ENCODE peak calls at places on chromosomes 12 and 14, in seven cellular contexts. One of them, this sample, is unnamed.

GRCh38 chr12:49008943-49009342 is 9.6 kb downstream of the PRKAG1 start:
- DNase-seq in cardiac fibroblast: no peak
- DNase-seq in uterus: no peak
- DNase-seq in astrocyte of the cerebellum: no peak
- DNase-seq in AG09309: no peak
- DNase-seq in GM12865: no peak
- DNase-seq in neural progenitor cell: no peak
- DNase-seq in this sample: no peak

GRCh38 chr14:68473794-68474193 is 319.1 kb downstream of the ZFP36L1 start:
- DNase-seq in cardiac fibroblast: peak
- DNase-seq in uterus: no peak
- DNase-seq in astrocyte of the cerebellum: no peak
- DNase-seq in AG09309: no peak
- DNase-seq in GM12865: peak
- DNase-seq in neural progenitor cell: no peak
- DNase-seq in this sample: no peak

GRCh38 chr12:121050725-121051124 is 11.7 kb upstream of the OASL start:
- DNase-seq in cardiac fibroblast: peak
- DNase-seq in uterus: no peak
- DNase-seq in astrocyte of the cerebellum: no peak
- DNase-seq in AG09309: no peak
- DNase-seq in GM12865: no peak
- DNase-seq in neural progenitor cell: no peak
- DNase-seq in this sample: no peak

GRCh38 chr12:102496571-102496970 is 16.2 kb upstream of the IGF1 start:
- DNase-seq in cardiac fibroblast: no peak
- DNase-seq in uterus: no peak
- DNase-seq in astrocyte of the cerebellum: no peak
- DNase-seq in AG09309: peak
- DNase-seq in GM12865: no peak
- DNase-seq in neural progenitor cell: no peak
- DNase-seq in this sample: no peak

GRCh38 chr12:52261211-52261484 is 13.3 kb upstream of the KRT86 start:
- DNase-seq in cardiac fibroblast: no peak
- DNase-seq in uterus: no peak
- DNase-seq in astrocyte of the cerebellum: no peak
- DNase-seq in AG09309: no peak
- DNase-seq in GM12865: no peak
- DNase-seq in neural progenitor cell: no peak
- DNase-seq in this sample: no peak

GRCh38 chr14:104680056-104680805 is 9.2 kb upstream of the INF2 start:
- DNase-seq in cardiac fibroblast: peak
- DNase-seq in uterus: peak
- DNase-seq in astrocyte of the cerebellum: no peak
- DNase-seq in AG09309: peak
- DNase-seq in GM12865: no peak
- DNase-seq in neural progenitor cell: no peak
- DNase-seq in this sample: no peak

GRCh38 chr12:121966959-121967358 is 48.6 kb downstream of the CFAP251 start:
- DNase-seq in cardiac fibroblast: no peak
- DNase-seq in uterus: no peak
- DNase-seq in astrocyte of the cerebellum: no peak
- DNase-seq in AG09309: no peak
- DNase-seq in GM12865: no peak
- DNase-seq in neural progenitor cell: no peak
- DNase-seq in this sample: no peak

GRCh38 chr12:77995436-77996167 is 164.9 kb downstream of the NAV3 start:
- DNase-seq in cardiac fibroblast: peak
- DNase-seq in uterus: no peak
- DNase-seq in astrocyte of the cerebellum: peak
- DNase-seq in AG09309: peak
- DNase-seq in GM12865: peak
- DNase-seq in neural progenitor cell: no peak
- DNase-seq in this sample: no peak

GRCh38 chr12:48285751-48286650 is 64.7 kb downstream of the ZNF641 start:
- DNase-seq in cardiac fibroblast: no peak
- DNase-seq in uterus: no peak
- DNase-seq in astrocyte of the cerebellum: no peak
- DNase-seq in AG09309: no peak
- DNase-seq in GM12865: no peak
- DNase-seq in neural progenitor cell: no peak
- DNase-seq in this sample: no peak

GRCh38 chr12:124396544-124397398 is 101.9 kb downstream of the RFLNA start:
- DNase-seq in cardiac fibroblast: no peak
- DNase-seq in uterus: peak
- DNase-seq in astrocyte of the cerebellum: no peak
- DNase-seq in AG09309: no peak
- DNase-seq in GM12865: no peak
- DNase-seq in neural progenitor cell: no peak
- DNase-seq in this sample: no peak

GRCh38 chr14:50045039-50045711 is 71.2 kb downstream of the VCPKMT start:
- DNase-seq in cardiac fibroblast: peak
- DNase-seq in uterus: peak
- DNase-seq in astrocyte of the cerebellum: no peak
- DNase-seq in AG09309: peak
- DNase-seq in GM12865: peak
- DNase-seq in neural progenitor cell: no peak
- DNase-seq in this sample: peak

GRCh38 chr12:3489057-3489456 is 1.9 kb upstream of the PRMT8 start:
- DNase-seq in cardiac fibroblast: peak
- DNase-seq in uterus: no peak
- DNase-seq in astrocyte of the cerebellum: no peak
- DNase-seq in AG09309: peak
- DNase-seq in GM12865: no peak
- DNase-seq in neural progenitor cell: no peak
- DNase-seq in this sample: no peak

GRCh38 chr12:31215521-31216232 is 110.3 kb downstream of the SINHCAF start:
- DNase-seq in cardiac fibroblast: no peak
- DNase-seq in uterus: no peak
- DNase-seq in astrocyte of the cerebellum: no peak
- DNase-seq in AG09309: no peak
- DNase-seq in GM12865: no peak
- DNase-seq in neural progenitor cell: no peak
- DNase-seq in this sample: no peak

GRCh38 chr14:86672071-86672470 is 1142.1 kb downstream of the FLRT2 start:
- DNase-seq in cardiac fibroblast: no peak
- DNase-seq in uterus: no peak
- DNase-seq in astrocyte of the cerebellum: no peak
- DNase-seq in AG09309: no peak
- DNase-seq in GM12865: no peak
- DNase-seq in neural progenitor cell: no peak
- DNase-seq in this sample: no peak

GRCh38 chr12:6613776-6614512 is 6.8 kb upstream of the CHD4 start:
- DNase-seq in cardiac fibroblast: peak
- DNase-seq in uterus: peak
- DNase-seq in astrocyte of the cerebellum: peak
- DNase-seq in AG09309: peak
- DNase-seq in GM12865: peak
- DNase-seq in neural progenitor cell: peak
- DNase-seq in this sample: peak

GRCh38 chr12:116125981-116126566 is 151.4 kb downstream of the MED13L start:
- DNase-seq in cardiac fibroblast: peak
- DNase-seq in uterus: no peak
- DNase-seq in astrocyte of the cerebellum: no peak
- DNase-seq in AG09309: no peak
- DNase-seq in GM12865: no peak
- DNase-seq in neural progenitor cell: peak
- DNase-seq in this sample: no peak
- TF ChIP-seq CTCF in cardiac fibroblast: no peak
- TF ChIP-seq CTCF in uterus: no peak
- TF ChIP-seq CTCF in astrocyte of the cerebellum: no peak
- TF ChIP-seq CTCF in AG09309: no peak
- TF ChIP-seq CTCF in GM12865: no peak
- TF ChIP-seq CTCF in neural progenitor cell: no peak
- TF ChIP-seq CTCF in this sample: no peak

GRCh38 chr12:14769837-14770494 is 33.3 kb downstream of the WBP11 start:
- DNase-seq in cardiac fibroblast: peak
- DNase-seq in uterus: peak
- DNase-seq in astrocyte of the cerebellum: no peak
- DNase-seq in AG09309: peak
- DNase-seq in GM12865: peak
- DNase-seq in neural progenitor cell: peak
- DNase-seq in this sample: peak

GRCh38 chr12:14770495-14771313 is 32.6 kb downstream of the WBP11 start:
- DNase-seq in cardiac fibroblast: peak
- DNase-seq in uterus: peak
- DNase-seq in astrocyte of the cerebellum: peak
- DNase-seq in AG09309: peak
- DNase-seq in GM12865: peak
- DNase-seq in neural progenitor cell: peak
- DNase-seq in this sample: peak

GRCh38 chr12:14768823-14769405 is 34.4 kb downstream of the WBP11 start:
- DNase-seq in cardiac fibroblast: peak
- DNase-seq in uterus: no peak
- DNase-seq in astrocyte of the cerebellum: no peak
- DNase-seq in AG09309: no peak
- DNase-seq in GM12865: peak
- DNase-seq in neural progenitor cell: peak
- DNase-seq in this sample: no peak

GRCh38 chr12:14767617-14768016 is 35.7 kb downstream of the WBP11 start:
- DNase-seq in cardiac fibroblast: no peak
- DNase-seq in uterus: no peak
- DNase-seq in astrocyte of the cerebellum: no peak
- DNase-seq in AG09309: no peak
- DNase-seq in GM12865: no peak
- DNase-seq in neural progenitor cell: no peak
- DNase-seq in this sample: no peak

DNA sequence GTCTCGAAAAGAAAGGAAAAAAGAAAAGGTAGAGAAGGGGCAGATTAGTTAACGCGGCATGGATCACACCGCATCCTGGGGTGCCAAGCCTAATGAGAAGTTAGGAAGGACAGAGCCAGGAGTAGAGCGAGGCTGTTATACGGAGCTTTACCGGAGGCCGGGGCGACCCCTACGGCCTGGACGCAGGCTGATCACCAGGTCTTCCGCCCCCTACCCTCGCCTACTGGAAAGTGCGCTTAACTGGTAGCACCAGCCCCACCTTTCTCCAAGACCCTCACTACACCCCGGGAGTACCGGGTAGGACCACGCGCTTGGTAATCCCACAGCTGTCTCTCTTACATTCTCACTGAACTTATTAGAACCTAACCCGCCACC is 33.8 kb downstream of the WBP11 start:
- DNase-seq in cardiac fibroblast: no peak
- DNase-seq in uterus: peak
- DNase-seq in astrocyte of the cerebellum: no peak
- DNase-seq in AG09309: no peak
- DNase-seq in GM12865: no peak
- DNase-seq in neural progenitor cell: peak
- DNase-seq in this sample: no peak
- TF ChIP-seq CTCF in cardiac fibroblast: peak
- TF ChIP-seq CTCF in uterus: no peak
- TF ChIP-seq CTCF in astrocyte of the cerebellum: no peak
- TF ChIP-seq CTCF in AG09309: no peak
- TF ChIP-seq CTCF in GM12865: peak
- TF ChIP-seq CTCF in neural progenitor cell: no peak
- TF ChIP-seq CTCF in this sample: no peak

DNA sequence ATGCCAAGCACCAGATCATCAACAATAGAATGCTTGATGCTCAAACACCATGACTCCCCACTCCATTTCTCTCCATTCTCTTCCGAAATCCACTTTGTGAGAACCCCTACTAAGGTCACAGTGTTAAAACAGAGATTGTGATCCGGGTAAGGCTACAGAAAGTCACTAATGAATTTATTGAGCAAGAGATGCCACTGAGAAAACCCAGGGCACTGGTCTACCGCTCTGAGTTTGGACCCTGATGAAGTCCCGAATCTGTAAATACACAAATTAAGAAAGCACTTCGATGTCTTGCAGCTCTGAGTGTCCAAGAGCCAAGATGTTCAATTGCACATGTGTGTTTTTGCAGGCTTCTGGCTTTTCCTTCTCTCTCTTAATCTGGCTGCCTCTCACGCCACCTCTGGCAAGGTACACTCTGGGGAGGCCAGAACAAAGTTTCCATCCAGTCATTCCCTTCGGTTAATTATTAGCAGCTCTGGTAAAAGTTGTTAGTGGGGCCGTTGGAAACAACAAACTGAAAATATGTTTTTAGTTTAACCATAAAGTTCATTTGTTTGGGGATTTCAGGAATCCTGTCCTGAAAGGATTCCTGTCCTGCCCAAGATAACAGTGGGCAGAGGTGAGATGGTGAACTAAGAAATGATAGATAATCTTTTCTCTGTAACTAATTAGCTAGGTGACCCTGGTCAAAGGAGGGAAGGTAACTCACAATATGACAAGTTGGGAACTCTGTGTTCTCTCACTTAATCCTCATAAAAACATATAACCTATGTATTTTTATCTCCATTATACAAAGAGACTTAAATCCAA is 75.4 kb downstream of the BTG1 start:
- DNase-seq in cardiac fibroblast: no peak
- DNase-seq in uterus: peak
- DNase-seq in astrocyte of the cerebellum: no peak
- DNase-seq in AG09309: no peak
- DNase-seq in GM12865: no peak
- DNase-seq in neural progenitor cell: no peak
- DNase-seq in this sample: no peak
- TF ChIP-seq CTCF in cardiac fibroblast: no peak
- TF ChIP-seq CTCF in uterus: no peak
- TF ChIP-seq CTCF in astrocyte of the cerebellum: no peak
- TF ChIP-seq CTCF in AG09309: no peak
- TF ChIP-seq CTCF in GM12865: no peak
- TF ChIP-seq CTCF in neural progenitor cell: no peak
- TF ChIP-seq CTCF in this sample: no peak

GRCh38 chr12:54678131-54678530 is 30.0 kb upstream of the DCD start:
- DNase-seq in cardiac fibroblast: no peak
- DNase-seq in uterus: no peak
- DNase-seq in astrocyte of the cerebellum: no peak
- DNase-seq in AG09309: no peak
- DNase-seq in GM12865: no peak
- DNase-seq in neural progenitor cell: no peak
- DNase-seq in this sample: no peak

GRCh38 chr12:54684636-54685630 is 36.8 kb upstream of the DCD start:
- DNase-seq in cardiac fibroblast: no peak
- DNase-seq in uterus: no peak
- DNase-seq in astrocyte of the cerebellum: no peak
- DNase-seq in AG09309: no peak
- DNase-seq in GM12865: no peak
- DNase-seq in neural progenitor cell: peak
- DNase-seq in this sample: no peak

GRCh38 chr12:54682674-54683073 is 34.5 kb upstream of the DCD start:
- DNase-seq in cardiac fibroblast: no peak
- DNase-seq in uterus: no peak
- DNase-seq in astrocyte of the cerebellum: no peak
- DNase-seq in AG09309: no peak
- DNase-seq in GM12865: no peak
- DNase-seq in neural progenitor cell: no peak
- DNase-seq in this sample: no peak

GRCh38 chr12:54683388-54683787 is 35.2 kb upstream of the DCD start:
- DNase-seq in cardiac fibroblast: no peak
- DNase-seq in uterus: no peak
- DNase-seq in astrocyte of the cerebellum: no peak
- DNase-seq in AG09309: no peak
- DNase-seq in GM12865: no peak
- DNase-seq in neural progenitor cell: no peak
- DNase-seq in this sample: no peak

GRCh38 chr12:54680374-54680773 is 32.2 kb upstream of the DCD start:
- DNase-seq in cardiac fibroblast: peak
- DNase-seq in uterus: no peak
- DNase-seq in astrocyte of the cerebellum: no peak
- DNase-seq in AG09309: no peak
- DNase-seq in GM12865: peak
- DNase-seq in neural progenitor cell: peak
- DNase-seq in this sample: no peak
- TF ChIP-seq CTCF in cardiac fibroblast: peak
- TF ChIP-seq CTCF in uterus: no peak
- TF ChIP-seq CTCF in astrocyte of the cerebellum: peak
- TF ChIP-seq CTCF in AG09309: peak
- TF ChIP-seq CTCF in GM12865: peak
- TF ChIP-seq CTCF in neural progenitor cell: peak
- TF ChIP-seq CTCF in this sample: peak